ENCODE peak calls at places on chromosomes 6 and 20, in four cellular contexts. C is pancreas, D is germinal center, S is NCI-H187 treated with DMSO at 0.1 percent for 48 hours. T is an unnamed sample.
A peak's percentile ranks its signal among the peaks of the same experiment; 100 is the strongest.

GRCh38 chr6:55040102-55040848 is 134.0 kb upstream of the HCRTR2 start:
- DNase-seq in C (no peak), D (no peak), S (no peak), T (no peak)

GRCh38 chr20:33773412-33774089 is 37.6 kb upstream of the CHMP4B start:
- DNase-seq in C (no peak), D (no peak), S (no peak), T (no peak)

GRCh38 chr6:41518118-41518517 is 28.1 kb upstream of the FOXP4 start:
- DNase-seq in C (no peak), D (no peak), S (no peak), T (no peak)

GRCh38 chr20:5718896-5719595 is 31.2 kb upstream of the SHLD1 start:
- DNase-seq in C (no peak), D (no peak), S (no peak), T (no peak)

GRCh38 chr6:52543729-52544324 is 33.0 kb downstream of the TRAM2 start:
- DNase-seq in C (no peak), D (no peak), S (no peak), T (no peak)

GRCh38 chr20:62905536-62906117 is 20.7 kb downstream of the DIDO1 start:
- DNase-seq in C (no peak), D (no peak), S (no peak), T (no peak)

GRCh38 chr6:135291288-135292116 is 110.4 kb downstream of the MYB start:
- DNase-seq in C (no peak), D (no peak), S (no peak), T (no peak)

GRCh38 chr20:6886065-6886729 is 118.7 kb downstream of the BMP2 start:
- DNase-seq in C (no peak), D (no peak), S (peak; percentile 35), T (peak; percentile 87)

GRCh38 chr6:31541059-31541657 is 645 bp downstream of the DDX39B start:
- DNase-seq in C (no peak), D (peak; percentile 45), S (peak; percentile 5), T (peak; percentile 14)

T was measured in NCI-H345.